ENCODE peak calls at places on chromosome 17, in seven cellular contexts. One of them, this sample, is unnamed.

GRCh38 chr17:77446959-77447634 is 306.3 kb downstream of the SEC14L1 start:
- DNase-seq in stimulated activated CD4-positive, alpha-beta T cell treated with anti-CD3 and anti-CD28 coated beads, Interleukin-1b, Interleukin-23, amount 100 ng/mL, for 4 hours: no peak
- DNase-seq in GM13976: no peak
- DNase-seq in activated CD4-positive, alpha-beta T cell treated with anti-CD3 and anti-CD28 coated beads, Interleukin-2, amount 10 ng/mL, durations not matched to agents 24 days and 14 days: no peak
- DNase-seq in body of pancreas: no peak
- DNase-seq in AG08396: peak
- DNase-seq in mammary epithelial cell: no peak
- DNase-seq in this sample: no peak

GRCh38 chr17:78677303-78678219 is 100.4 kb upstream of the DNAH17 start:
- DNase-seq in stimulated activated CD4-positive, alpha-beta T cell treated with anti-CD3 and anti-CD28 coated beads, Interleukin-1b, Interleukin-23, amount 100 ng/mL, for 4 hours: no peak
- DNase-seq in GM13976: no peak
- DNase-seq in activated CD4-positive, alpha-beta T cell treated with anti-CD3 and anti-CD28 coated beads, Interleukin-2, amount 10 ng/mL, durations not matched to agents 24 days and 14 days: no peak
- DNase-seq in body of pancreas: no peak
- DNase-seq in AG08396: no peak
- DNase-seq in mammary epithelial cell: no peak
- DNase-seq in this sample: no peak

GRCh38 chr17:83101805-83102480 is 22.5 kb downstream of the METRNL start:
- DNase-seq in stimulated activated CD4-positive, alpha-beta T cell treated with anti-CD3 and anti-CD28 coated beads, Interleukin-1b, Interleukin-23, amount 100 ng/mL, for 4 hours: no peak
- DNase-seq in GM13976: no peak
- DNase-seq in activated CD4-positive, alpha-beta T cell treated with anti-CD3 and anti-CD28 coated beads, Interleukin-2, amount 10 ng/mL, durations not matched to agents 24 days and 14 days: no peak
- DNase-seq in body of pancreas: no peak
- DNase-seq in AG08396: no peak
- DNase-seq in mammary epithelial cell: no peak
- DNase-seq in this sample: no peak

GRCh38 chr17:15265131-15265530 is at the start of gene PMP22:
- DNase-seq in stimulated activated CD4-positive, alpha-beta T cell treated with anti-CD3 and anti-CD28 coated beads, Interleukin-1b, Interleukin-23, amount 100 ng/mL, for 4 hours: no peak
- DNase-seq in GM13976: no peak
- DNase-seq in activated CD4-positive, alpha-beta T cell treated with anti-CD3 and anti-CD28 coated beads, Interleukin-2, amount 10 ng/mL, durations not matched to agents 24 days and 14 days: no peak
- DNase-seq in body of pancreas: no peak
- DNase-seq in AG08396: no peak
- DNase-seq in mammary epithelial cell: no peak
- DNase-seq in this sample: no peak

GRCh38 chr17:2405247-2405926 is 4.5 kb upstream of the MNT start:
- DNase-seq in stimulated activated CD4-positive, alpha-beta T cell treated with anti-CD3 and anti-CD28 coated beads, Interleukin-1b, Interleukin-23, amount 100 ng/mL, for 4 hours: no peak
- DNase-seq in GM13976: no peak
- DNase-seq in activated CD4-positive, alpha-beta T cell treated with anti-CD3 and anti-CD28 coated beads, Interleukin-2, amount 10 ng/mL, durations not matched to agents 24 days and 14 days: no peak
- DNase-seq in body of pancreas: no peak
- DNase-seq in AG08396: peak
- DNase-seq in mammary epithelial cell: peak
- DNase-seq in this sample: no peak

GRCh38 chr17:4440690-4441686 is 7.2 kb downstream of the SPNS3 start:
- DNase-seq in stimulated activated CD4-positive, alpha-beta T cell treated with anti-CD3 and anti-CD28 coated beads, Interleukin-1b, Interleukin-23, amount 100 ng/mL, for 4 hours: no peak
- DNase-seq in GM13976: no peak
- DNase-seq in activated CD4-positive, alpha-beta T cell treated with anti-CD3 and anti-CD28 coated beads, Interleukin-2, amount 10 ng/mL, durations not matched to agents 24 days and 14 days: no peak
- DNase-seq in body of pancreas: no peak
- DNase-seq in AG08396: no peak
- DNase-seq in mammary epithelial cell: no peak
- DNase-seq in this sample: no peak

GRCh38 chr17:6435968-6436367 is 1.0 kb upstream of the AIPL1 start:
- DNase-seq in stimulated activated CD4-positive, alpha-beta T cell treated with anti-CD3 and anti-CD28 coated beads, Interleukin-1b, Interleukin-23, amount 100 ng/mL, for 4 hours: peak
- DNase-seq in GM13976: peak
- DNase-seq in activated CD4-positive, alpha-beta T cell treated with anti-CD3 and anti-CD28 coated beads, Interleukin-2, amount 10 ng/mL, durations not matched to agents 24 days and 14 days: peak
- DNase-seq in body of pancreas: peak
- DNase-seq in AG08396: peak
- DNase-seq in mammary epithelial cell: peak
- DNase-seq in this sample: peak

GRCh38 chr17:80166446-80166845 is 3.4 kb upstream of the CARD14 start:
- DNase-seq in stimulated activated CD4-positive, alpha-beta T cell treated with anti-CD3 and anti-CD28 coated beads, Interleukin-1b, Interleukin-23, amount 100 ng/mL, for 4 hours: no peak
- DNase-seq in GM13976: no peak
- DNase-seq in activated CD4-positive, alpha-beta T cell treated with anti-CD3 and anti-CD28 coated beads, Interleukin-2, amount 10 ng/mL, durations not matched to agents 24 days and 14 days: no peak
- DNase-seq in body of pancreas: no peak
- DNase-seq in AG08396: no peak
- DNase-seq in mammary epithelial cell: no peak
- DNase-seq in this sample: no peak

GRCh38 chr17:73057196-73057595 is 35.3 kb downstream of the SLC39A11 start:
- DNase-seq in stimulated activated CD4-positive, alpha-beta T cell treated with anti-CD3 and anti-CD28 coated beads, Interleukin-1b, Interleukin-23, amount 100 ng/mL, for 4 hours: no peak
- DNase-seq in GM13976: no peak
- DNase-seq in activated CD4-positive, alpha-beta T cell treated with anti-CD3 and anti-CD28 coated beads, Interleukin-2, amount 10 ng/mL, durations not matched to agents 24 days and 14 days: no peak
- DNase-seq in body of pancreas: no peak
- DNase-seq in AG08396: no peak
- DNase-seq in mammary epithelial cell: no peak
- DNase-seq in this sample: no peak

GRCh38 chr17:77186141-77186604 is 45.4 kb downstream of the SEC14L1 start:
- DNase-seq in stimulated activated CD4-positive, alpha-beta T cell treated with anti-CD3 and anti-CD28 coated beads, Interleukin-1b, Interleukin-23, amount 100 ng/mL, for 4 hours: no peak
- DNase-seq in GM13976: no peak
- DNase-seq in activated CD4-positive, alpha-beta T cell treated with anti-CD3 and anti-CD28 coated beads, Interleukin-2, amount 10 ng/mL, durations not matched to agents 24 days and 14 days: peak
- DNase-seq in body of pancreas: no peak
- DNase-seq in AG08396: no peak
- DNase-seq in mammary epithelial cell: no peak
- DNase-seq in this sample: no peak

GRCh38 chr17:78346605-78347250 is 13.1 kb downstream of the SOCS3 start:
- DNase-seq in stimulated activated CD4-positive, alpha-beta T cell treated with anti-CD3 and anti-CD28 coated beads, Interleukin-1b, Interleukin-23, amount 100 ng/mL, for 4 hours: no peak
- DNase-seq in GM13976: no peak
- DNase-seq in activated CD4-positive, alpha-beta T cell treated with anti-CD3 and anti-CD28 coated beads, Interleukin-2, amount 10 ng/mL, durations not matched to agents 24 days and 14 days: no peak
- DNase-seq in body of pancreas: no peak
- DNase-seq in AG08396: no peak
- DNase-seq in mammary epithelial cell: peak
- DNase-seq in this sample: no peak

GRCh38 chr17:70109497-70109896 is 34.5 kb downstream of the KCNJ16 start:
- DNase-seq in stimulated activated CD4-positive, alpha-beta T cell treated with anti-CD3 and anti-CD28 coated beads, Interleukin-1b, Interleukin-23, amount 100 ng/mL, for 4 hours: no peak
- DNase-seq in GM13976: no peak
- DNase-seq in activated CD4-positive, alpha-beta T cell treated with anti-CD3 and anti-CD28 coated beads, Interleukin-2, amount 10 ng/mL, durations not matched to agents 24 days and 14 days: no peak
- DNase-seq in body of pancreas: no peak
- DNase-seq in AG08396: no peak
- DNase-seq in mammary epithelial cell: no peak
- DNase-seq in this sample: no peak

GRCh38 chr17:70225272-70225671 is 55.9 kb downstream of the KCNJ2 start:
- DNase-seq in stimulated activated CD4-positive, alpha-beta T cell treated with anti-CD3 and anti-CD28 coated beads, Interleukin-1b, Interleukin-23, amount 100 ng/mL, for 4 hours: no peak
- DNase-seq in GM13976: no peak
- DNase-seq in activated CD4-positive, alpha-beta T cell treated with anti-CD3 and anti-CD28 coated beads, Interleukin-2, amount 10 ng/mL, durations not matched to agents 24 days and 14 days: no peak
- DNase-seq in body of pancreas: no peak
- DNase-seq in AG08396: no peak
- DNase-seq in mammary epithelial cell: no peak
- DNase-seq in this sample: peak

GRCh38 chr17:67076290-67076689 is 31.9 kb downstream of the CACNG1 start:
- DNase-seq in stimulated activated CD4-positive, alpha-beta T cell treated with anti-CD3 and anti-CD28 coated beads, Interleukin-1b, Interleukin-23, amount 100 ng/mL, for 4 hours: no peak
- DNase-seq in GM13976: no peak
- DNase-seq in activated CD4-positive, alpha-beta T cell treated with anti-CD3 and anti-CD28 coated beads, Interleukin-2, amount 10 ng/mL, durations not matched to agents 24 days and 14 days: no peak
- DNase-seq in body of pancreas: peak
- DNase-seq in AG08396: no peak
- DNase-seq in mammary epithelial cell: no peak
- DNase-seq in this sample: no peak

GRCh38 chr17:8851600-8851999 is 15.9 kb downstream of the PIK3R6 start:
- DNase-seq in stimulated activated CD4-positive, alpha-beta T cell treated with anti-CD3 and anti-CD28 coated beads, Interleukin-1b, Interleukin-23, amount 100 ng/mL, for 4 hours: no peak
- DNase-seq in GM13976: no peak
- DNase-seq in activated CD4-positive, alpha-beta T cell treated with anti-CD3 and anti-CD28 coated beads, Interleukin-2, amount 10 ng/mL, durations not matched to agents 24 days and 14 days: no peak
- DNase-seq in body of pancreas: no peak
- DNase-seq in AG08396: no peak
- DNase-seq in mammary epithelial cell: no peak
- DNase-seq in this sample: no peak

GRCh38 chr17:34424814-34425490 is 61.9 kb upstream of the CCL1 start:
- DNase-seq in stimulated activated CD4-positive, alpha-beta T cell treated with anti-CD3 and anti-CD28 coated beads, Interleukin-1b, Interleukin-23, amount 100 ng/mL, for 4 hours: no peak
- DNase-seq in GM13976: no peak
- DNase-seq in activated CD4-positive, alpha-beta T cell treated with anti-CD3 and anti-CD28 coated beads, Interleukin-2, amount 10 ng/mL, durations not matched to agents 24 days and 14 days: no peak
- DNase-seq in body of pancreas: no peak
- DNase-seq in AG08396: no peak
- DNase-seq in mammary epithelial cell: no peak
- DNase-seq in this sample: no peak

GRCh38 chr17:48552453-48553189 is 7.7 kb upstream of the HOXB2 start:
- DNase-seq in stimulated activated CD4-positive, alpha-beta T cell treated with anti-CD3 and anti-CD28 coated beads, Interleukin-1b, Interleukin-23, amount 100 ng/mL, for 4 hours: no peak
- DNase-seq in GM13976: no peak
- DNase-seq in activated CD4-positive, alpha-beta T cell treated with anti-CD3 and anti-CD28 coated beads, Interleukin-2, amount 10 ng/mL, durations not matched to agents 24 days and 14 days: no peak
- DNase-seq in body of pancreas: no peak
- DNase-seq in AG08396: no peak
- DNase-seq in mammary epithelial cell: peak
- DNase-seq in this sample: no peak

GRCh38 chr17:69500911-69501429 is 86.5 kb downstream of the MAP2K6 start:
- DNase-seq in stimulated activated CD4-positive, alpha-beta T cell treated with anti-CD3 and anti-CD28 coated beads, Interleukin-1b, Interleukin-23, amount 100 ng/mL, for 4 hours: no peak
- DNase-seq in GM13976: no peak
- DNase-seq in activated CD4-positive, alpha-beta T cell treated with anti-CD3 and anti-CD28 coated beads, Interleukin-2, amount 10 ng/mL, durations not matched to agents 24 days and 14 days: no peak
- DNase-seq in body of pancreas: peak
- DNase-seq in AG08396: no peak
- DNase-seq in mammary epithelial cell: no peak
- DNase-seq in this sample: peak

GRCh38 chr17:29677139-29677834 is 54.6 kb upstream of the CORO6 start:
- DNase-seq in stimulated activated CD4-positive, alpha-beta T cell treated with anti-CD3 and anti-CD28 coated beads, Interleukin-1b, Interleukin-23, amount 100 ng/mL, for 4 hours: no peak
- DNase-seq in GM13976: no peak
- DNase-seq in activated CD4-positive, alpha-beta T cell treated with anti-CD3 and anti-CD28 coated beads, Interleukin-2, amount 10 ng/mL, durations not matched to agents 24 days and 14 days: no peak
- DNase-seq in body of pancreas: no peak
- DNase-seq in AG08396: no peak
- DNase-seq in mammary epithelial cell: no peak
- DNase-seq in this sample: no peak

GRCh38 chr17:79778504-79779087 is 648 bp downstream of the CBX2 start:
- DNase-seq in stimulated activated CD4-positive, alpha-beta T cell treated with anti-CD3 and anti-CD28 coated beads, Interleukin-1b, Interleukin-23, amount 100 ng/mL, for 4 hours: no peak
- DNase-seq in GM13976: peak
- DNase-seq in activated CD4-positive, alpha-beta T cell treated with anti-CD3 and anti-CD28 coated beads, Interleukin-2, amount 10 ng/mL, durations not matched to agents 24 days and 14 days: peak
- DNase-seq in body of pancreas: no peak
- DNase-seq in AG08396: no peak
- DNase-seq in mammary epithelial cell: no peak
- DNase-seq in this sample: no peak

GRCh38 chr17:59858167-59858790 is 34.5 kb downstream of the TUBD1 start:
- DNase-seq in stimulated activated CD4-positive, alpha-beta T cell treated with anti-CD3 and anti-CD28 coated beads, Interleukin-1b, Interleukin-23, amount 100 ng/mL, for 4 hours: no peak
- DNase-seq in GM13976: no peak
- DNase-seq in activated CD4-positive, alpha-beta T cell treated with anti-CD3 and anti-CD28 coated beads, Interleukin-2, amount 10 ng/mL, durations not matched to agents 24 days and 14 days: no peak
- DNase-seq in body of pancreas: no peak
- DNase-seq in AG08396: no peak
- DNase-seq in mammary epithelial cell: no peak
- DNase-seq in this sample: no peak

GRCh38 chr17:81305051-81305630 is 10.0 kb upstream of the SLC38A10 start:
- DNase-seq in stimulated activated CD4-positive, alpha-beta T cell treated with anti-CD3 and anti-CD28 coated beads, Interleukin-1b, Interleukin-23, amount 100 ng/mL, for 4 hours: no peak
- DNase-seq in GM13976: no peak
- DNase-seq in activated CD4-positive, alpha-beta T cell treated with anti-CD3 and anti-CD28 coated beads, Interleukin-2, amount 10 ng/mL, durations not matched to agents 24 days and 14 days: no peak
- DNase-seq in body of pancreas: no peak
- DNase-seq in AG08396: no peak
- DNase-seq in mammary epithelial cell: no peak
- DNase-seq in this sample: no peak

GRCh38 chr17:67575325-67575724 is 142.4 kb upstream of the NOL11 start:
- DNase-seq in stimulated activated CD4-positive, alpha-beta T cell treated with anti-CD3 and anti-CD28 coated beads, Interleukin-1b, Interleukin-23, amount 100 ng/mL, for 4 hours: no peak
- DNase-seq in GM13976: peak
- DNase-seq in activated CD4-positive, alpha-beta T cell treated with anti-CD3 and anti-CD28 coated beads, Interleukin-2, amount 10 ng/mL, durations not matched to agents 24 days and 14 days: no peak
- DNase-seq in body of pancreas: peak
- DNase-seq in AG08396: no peak
- DNase-seq in mammary epithelial cell: no peak
- DNase-seq in this sample: peak

GRCh38 chr17:43526886-43527648 is 19.1 kb downstream of the ETV4 start:
- DNase-seq in stimulated activated CD4-positive, alpha-beta T cell treated with anti-CD3 and anti-CD28 coated beads, Interleukin-1b, Interleukin-23, amount 100 ng/mL, for 4 hours: no peak
- DNase-seq in GM13976: no peak
- DNase-seq in activated CD4-positive, alpha-beta T cell treated with anti-CD3 and anti-CD28 coated beads, Interleukin-2, amount 10 ng/mL, durations not matched to agents 24 days and 14 days: no peak
- DNase-seq in body of pancreas: no peak
- DNase-seq in AG08396: no peak
- DNase-seq in mammary epithelial cell: no peak
- DNase-seq in this sample: no peak

GRCh38 chr17:61127960-61128359 is 271.7 kb upstream of the TBX2 start:
- DNase-seq in stimulated activated CD4-positive, alpha-beta T cell treated with anti-CD3 and anti-CD28 coated beads, Interleukin-1b, Interleukin-23, amount 100 ng/mL, for 4 hours: no peak
- DNase-seq in GM13976: no peak
- DNase-seq in activated CD4-positive, alpha-beta T cell treated with anti-CD3 and anti-CD28 coated beads, Interleukin-2, amount 10 ng/mL, durations not matched to agents 24 days and 14 days: no peak
- DNase-seq in body of pancreas: no peak
- DNase-seq in AG08396: peak
- DNase-seq in mammary epithelial cell: no peak
- DNase-seq in this sample: no peak

GRCh38 chr17:74730491-74731346 is 6.3 kb upstream of the RAB37 start:
- DNase-seq in stimulated activated CD4-positive, alpha-beta T cell treated with anti-CD3 and anti-CD28 coated beads, Interleukin-1b, Interleukin-23, amount 100 ng/mL, for 4 hours: no peak
- DNase-seq in GM13976: peak
- DNase-seq in activated CD4-positive, alpha-beta T cell treated with anti-CD3 and anti-CD28 coated beads, Interleukin-2, amount 10 ng/mL, durations not matched to agents 24 days and 14 days: peak
- DNase-seq in body of pancreas: no peak
- DNase-seq in AG08396: no peak
- DNase-seq in mammary epithelial cell: no peak
- DNase-seq in this sample: no peak

GRCh38 chr17:32912218-32912897 is 15.6 kb upstream of the TMEM98 start:
- DNase-seq in stimulated activated CD4-positive, alpha-beta T cell treated with anti-CD3 and anti-CD28 coated beads, Interleukin-1b, Interleukin-23, amount 100 ng/mL, for 4 hours: no peak
- DNase-seq in GM13976: no peak
- DNase-seq in activated CD4-positive, alpha-beta T cell treated with anti-CD3 and anti-CD28 coated beads, Interleukin-2, amount 10 ng/mL, durations not matched to agents 24 days and 14 days: peak
- DNase-seq in body of pancreas: peak
- DNase-seq in AG08396: peak
- DNase-seq in mammary epithelial cell: no peak
- DNase-seq in this sample: peak

GRCh38 chr17:77286641-77287431 is 146.1 kb downstream of the SEC14L1 start:
- DNase-seq in stimulated activated CD4-positive, alpha-beta T cell treated with anti-CD3 and anti-CD28 coated beads, Interleukin-1b, Interleukin-23, amount 100 ng/mL, for 4 hours: no peak
- DNase-seq in GM13976: no peak
- DNase-seq in activated CD4-positive, alpha-beta T cell treated with anti-CD3 and anti-CD28 coated beads, Interleukin-2, amount 10 ng/mL, durations not matched to agents 24 days and 14 days: no peak
- DNase-seq in body of pancreas: peak
- DNase-seq in AG08396: peak
- DNase-seq in mammary epithelial cell: peak
- DNase-seq in this sample: peak

GRCh38 chr17:47914296-47914948 is 18.4 kb downstream of the SP2 start:
- DNase-seq in stimulated activated CD4-positive, alpha-beta T cell treated with anti-CD3 and anti-CD28 coated beads, Interleukin-1b, Interleukin-23, amount 100 ng/mL, for 4 hours: no peak
- DNase-seq in GM13976: no peak
- DNase-seq in activated CD4-positive, alpha-beta T cell treated with anti-CD3 and anti-CD28 coated beads, Interleukin-2, amount 10 ng/mL, durations not matched to agents 24 days and 14 days: no peak
- DNase-seq in body of pancreas: no peak
- DNase-seq in AG08396: no peak
- DNase-seq in mammary epithelial cell: no peak
- DNase-seq in this sample: peak

GRCh38 chr17:80793851-80794267 is 197.8 kb upstream of the CHMP6 start:
- DNase-seq in stimulated activated CD4-positive, alpha-beta T cell treated with anti-CD3 and anti-CD28 coated beads, Interleukin-1b, Interleukin-23, amount 100 ng/mL, for 4 hours: no peak
- DNase-seq in GM13976: no peak
- DNase-seq in activated CD4-positive, alpha-beta T cell treated with anti-CD3 and anti-CD28 coated beads, Interleukin-2, amount 10 ng/mL, durations not matched to agents 24 days and 14 days: no peak
- DNase-seq in body of pancreas: no peak
- DNase-seq in AG08396: no peak
- DNase-seq in mammary epithelial cell: no peak
- DNase-seq in this sample: no peak